ENCODE peak calls at places on chromosomes 13 and 19, in four cellular contexts. C is keratinocyte, M is MM.1S, A is astrocyte. X is an unnamed sample.

GRCh38 chr13:113977976-113978375 is 4.1 kb upstream of the C13orf46 start:
- DNase-seq in C (no peak), M (no peak), A (no peak), X (no peak)

GRCh38 chr13:23323946-23324709 is 109.4 kb downstream of the SACS start:
- DNase-seq in C (no peak), M (no peak), A (peak; percentile 47), X (peak; percentile 54)

GRCh38 chr19:45815501-45816216 is 551 bp upstream of the RSPH6A start:
- DNase-seq in C (no peak), M (no peak), A (no peak), X (peak; percentile 95)

GRCh38 chr13:97307882-97308624 is 85.9 kb downstream of the MBNL2 start:
- DNase-seq in C (no peak), M (no peak), A (peak; percentile 90), X (no peak)

GRCh38 chr19:10662384-10663251 is 8.5 kb downstream of the ILF3 start:
- DNase-seq in C (no peak), M (no peak), A (peak; percentile 76), X (no peak)

GRCh38 chr13:69423844-69424243 is 683.8 kb upstream of the ATXN8OS start:
- DNase-seq in C (no peak), M (no peak), A (no peak), X (peak; percentile 61)

GRCh38 chr13:31437975-31438374 is 238.2 kb downstream of the B3GLCT start:
- DNase-seq in C (no peak), M (no peak), A (no peak), X (no peak)

GRCh38 chr19:30228113-30228725 is 144.0 kb upstream of the ZNF536 start:
- DNase-seq in C (no peak), M (no peak), A (no peak), X (peak; percentile 64)

GRCh38 chr19:33263325-33264023 is 37.8 kb upstream of the SLC7A10 start:
- DNase-seq in C (no peak), M (no peak), A (no peak), X (no peak)

GRCh38 chr13:94542917-94543316 is 53.0 kb downstream of the TGDS start:
- DNase-seq in C (no peak), M (no peak), A (no peak), X (no peak)

GRCh38 chr13:19264711-19265110 is 83.1 kb upstream of the TUBA3C start:
- DNase-seq in C (no peak), M (no peak), A (no peak), X (no peak)

GRCh38 chr19:52734340-52734892 is 428 bp downstream of the ZNF611 start:
- DNase-seq in C (no peak), M (no peak), A (no peak), X (peak; percentile 69)

GRCh38 chr19:6220385-6221191 is 59.2 kb downstream of the MLLT1 start:
- DNase-seq in C (no peak), M (no peak), A (no peak), X (no peak)

GRCh38 chr19:23772668-23773063 is 14.0 kb upstream of the ZNF681 start:
- DNase-seq in C (no peak), M (no peak), A (no peak), X (no peak)

GRCh38 chr13:84607614-84608013 is 725.3 kb upstream of the SLITRK1 start:
- DNase-seq in C (no peak), M (no peak), A (peak; percentile 86), X (no peak)

GRCh38 chr13:36157475-36157874 is 26.3 kb upstream of the DCLK1 start:
- DNase-seq in C (no peak), M (no peak), A (no peak), X (no peak)

GRCh38 chr19:45863840-45864628 is at the start of gene FOXA3:
- DNase-seq in C (no peak), M (peak; percentile 53), A (no peak), X (peak; percentile 90)

GRCh38 chr13:33285420-33286124 is at the start of gene STARD13:
- DNase-seq in C (peak; percentile 73), M (peak; percentile 64), A (peak; percentile 97), X (peak; percentile 98)

GRCh38 chr13:33284916-33285315 is 639 bp downstream of the STARD13 start:
- DNase-seq in C (no peak), M (no peak), A (peak; percentile 49), X (no peak)

GRCh38 chr13:33284016-33284415 is 1.5 kb downstream of the STARD13 start:
- DNase-seq in C (no peak), M (no peak), A (peak; percentile 45), X (no peak)

GRCh38 chr13:33287142-33287882 is 1.8 kb upstream of the STARD13 start:
- DNase-seq in C (no peak), M (no peak), A (no peak), X (no peak)

DNA sequence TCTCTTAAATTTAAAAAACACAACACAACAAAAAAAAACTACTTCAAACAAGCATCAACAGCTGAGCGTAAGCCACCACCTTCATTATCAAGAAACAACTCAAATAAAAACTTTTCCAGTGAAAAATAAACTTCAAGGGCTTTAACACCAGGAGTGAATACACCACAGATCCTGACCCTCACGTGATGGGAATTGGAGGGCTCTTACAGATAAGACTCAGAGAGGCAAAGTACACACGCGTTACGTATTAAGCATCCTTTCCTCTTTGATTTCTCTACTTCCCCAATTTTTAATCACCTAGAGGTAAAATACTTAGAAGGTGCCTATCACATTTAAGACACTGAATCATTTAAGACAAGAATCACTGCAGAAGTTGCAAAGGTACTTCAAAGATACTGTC is 588 bp upstream of the STARD13 start:
- DNase-seq in C (no peak), M (peak; percentile 6), A (no peak), X (no peak)
- H3K9ac ChIP-seq in C (peak overlapping the region; percentile 96), M (peak overlapping the region; percentile 69), A (peak overlapping the region; percentile 100), X (peak overlapping the region; percentile 33)

DNA sequence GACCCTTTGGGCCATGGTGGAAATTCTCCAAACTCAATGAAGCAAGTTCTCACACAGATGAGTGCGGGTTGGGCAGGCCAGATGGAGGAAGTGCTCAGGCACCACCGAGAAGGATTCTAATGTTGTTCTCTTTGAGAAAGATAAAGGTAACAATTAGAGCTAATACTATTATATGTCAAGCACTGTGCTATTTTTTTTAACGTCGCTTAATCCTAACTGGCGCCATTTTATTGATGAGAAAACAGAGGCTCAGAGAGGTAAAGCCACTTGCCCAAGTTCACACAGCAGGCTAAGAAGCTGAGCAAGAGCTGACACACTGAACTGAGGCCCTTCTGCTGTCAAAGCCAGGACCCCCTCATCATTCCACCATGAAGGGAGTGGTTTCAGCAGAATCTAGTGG is 1.0 kb downstream of the FBL start:
- DNase-seq in C (no peak), M (no peak), A (no peak), X (no peak)
- H3K4me1 ChIP-seq in C (peaks cover 36% of the 10 kb centered on the region), M (peaks cover 30% of the 10 kb centered on the region), A (peaks cover 25% of the 10 kb centered on the region), X (peaks cover 8% of the 10 kb centered on the region)

GRCh38 chr19:1648926-1649541 is 3.4 kb downstream of the TCF3 start:
- DNase-seq in C (no peak), M (peak; percentile 74), A (no peak), X (no peak)

GRCh38 chr19:1651061-1651547 is 1.3 kb downstream of the TCF3 start:
- DNase-seq in C (no peak), M (peak; percentile 94), A (no peak), X (peak; percentile 81)

GRCh38 chr19:1651548-1652394 is 644 bp downstream of the TCF3 start:
- DNase-seq in C (no peak), M (peak; percentile 76), A (no peak), X (no peak)

GRCh38 chr19:1649706-1650626 is 2.4 kb downstream of the TCF3 start:
- DNase-seq in C (no peak), M (no peak), A (no peak), X (no peak)

DNA sequence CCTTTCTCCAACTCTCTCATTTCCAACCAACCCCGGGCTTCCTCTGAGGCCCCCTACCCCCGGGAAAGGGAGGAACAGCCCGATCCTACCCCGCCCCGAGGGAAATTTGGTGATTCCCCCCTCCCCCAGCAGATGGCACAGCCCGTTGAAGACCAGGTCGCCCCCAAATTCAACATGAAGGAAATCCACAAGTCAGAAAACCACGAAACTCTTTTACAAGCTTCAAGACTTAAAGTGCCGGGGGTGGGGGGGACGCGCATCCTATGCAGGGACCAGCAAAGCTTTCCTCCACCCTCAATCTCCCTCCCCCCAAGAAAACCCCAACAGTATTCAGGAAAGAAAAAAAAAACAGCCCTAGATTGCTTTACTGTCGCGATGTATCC is 1.8 kb downstream of the TCF3 start:
- DNase-seq in C (no peak), M (peak; percentile 55), A (no peak), X (peak; percentile 77)
- H3K4me3 ChIP-seq in C (peak overlapping the region; percentile 77), M (peak overlapping the region; percentile 70), A (peak overlapping the region; percentile 84), X (peak overlapping the region; percentile 95)

DNA sequence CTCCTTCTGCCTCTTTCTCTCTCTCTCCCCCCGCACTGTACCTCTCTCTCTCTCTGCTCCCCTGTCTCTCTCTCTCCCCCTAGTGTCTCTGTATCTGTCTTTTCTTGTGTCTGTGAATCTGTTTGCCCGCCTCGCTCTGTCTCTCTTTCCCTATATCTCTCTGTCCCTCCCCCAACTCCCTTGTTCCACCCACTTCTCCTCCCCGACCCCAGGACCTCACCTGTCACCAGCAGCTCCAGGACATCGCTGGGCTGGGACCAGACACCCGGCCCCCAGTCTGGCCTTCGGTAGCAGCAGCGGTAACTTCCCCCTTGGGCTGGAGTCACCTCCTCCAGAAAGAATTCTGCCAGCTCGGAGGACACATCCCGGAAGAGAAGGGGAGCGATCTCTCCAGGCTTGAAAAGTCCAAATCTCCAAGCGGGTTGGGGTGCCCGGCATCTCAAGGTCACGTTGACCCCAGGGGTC is 3.9 kb downstream of the OSCAR start:
- DNase-seq in C (no peak), M (no peak), A (peak; percentile 42), X (peak; percentile 77)
- H3K9ac ChIP-seq in C (peak overlapping the region; percentile 66), M (no peak overlapping the region), A (peak overlapping the region; percentile 63), X (no peak overlapping the region)

GRCh38 chr19:41328157-41328817 is 18.3 kb downstream of the CCDC97 start:
- DNase-seq in C (no peak), M (peak; percentile 36), A (no peak), X (no peak)

GRCh38 chr19:41325947-41326706 is 16.2 kb downstream of the CCDC97 start:
- DNase-seq in C (no peak), M (no peak), A (peak; percentile 80), X (peak; percentile 84)

GRCh38 chr19:41327076-41327475 is 17.1 kb downstream of the CCDC97 start:
- DNase-seq in C (no peak), M (peak; percentile 37), A (no peak), X (peak; percentile 54)

GRCh38 chr19:41328818-41329220 is 18.8 kb downstream of the CCDC97 start:
- DNase-seq in C (no peak), M (no peak), A (no peak), X (no peak)

DNA sequence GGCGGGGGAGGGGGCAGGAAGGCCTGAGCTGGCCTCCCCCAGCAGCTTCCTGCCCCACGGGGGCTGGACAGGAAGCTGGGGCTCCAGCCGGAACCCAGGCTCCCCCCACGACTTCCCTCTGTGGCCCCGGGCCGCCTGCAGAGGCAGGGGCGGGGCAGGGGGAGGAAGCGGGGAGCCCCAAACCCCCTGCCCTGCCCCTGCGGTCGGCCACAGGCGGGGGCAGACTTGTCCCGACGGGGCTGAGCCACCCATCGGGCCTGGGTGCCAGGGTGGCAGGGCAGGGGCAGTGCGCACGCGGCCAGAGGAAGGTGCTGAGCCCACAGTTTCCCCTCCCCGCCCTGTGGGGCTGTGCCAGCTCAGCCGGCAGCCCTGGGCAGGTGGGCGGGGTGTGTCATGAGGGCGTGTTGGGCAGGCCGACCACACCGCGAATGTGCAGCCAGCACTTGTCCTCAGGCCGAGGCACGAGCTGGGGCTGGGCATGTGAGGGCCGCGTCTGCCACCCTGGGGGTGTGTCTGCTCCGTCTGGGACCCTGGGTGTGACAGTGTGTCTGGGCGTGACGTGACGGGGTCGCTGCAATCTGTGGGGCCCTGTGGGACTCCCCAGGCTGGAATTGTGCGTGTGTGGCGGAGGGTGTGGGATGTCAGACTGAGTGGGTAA is 17.7 kb downstream of the CCDC97 start:
- DNase-seq in C (peak; percentile 61), M (peak; percentile 95), A (peak; percentile 58), X (peak; percentile 76)
- H3K4me1 ChIP-seq in C (peaks cover 27% of the 10 kb centered on the region), M (peaks cover 18% of the 10 kb centered on the region), A (peaks cover 63% of the 10 kb centered on the region), X (peaks cover 20% of the 10 kb centered on the region)